ENCODE peak calls at places on chromosomes 2 and 18, in seven cellular contexts. G is A549, D is SK-N-SH, B is adipocyte, H is cardiac muscle cell, Z is K562, E is mucosa of descending colon. W is an unnamed sample.

GRCh38 chr2:37471994-37472393 is 127.6 kb downstream of the QPCT start:
- DNase-seq in D (no peak), E (no peak), Z (no peak), B (peak; percentile 89), G (peak; percentile 15), H (no peak), W (no peak)

GRCh38 chr2:15875969-15876705 is 64.2 kb upstream of the MYCN start:
- DNase-seq in H (no peak), Z (no peak), D (no peak), B (no peak), E (no peak), G (no peak), W (no peak)

GRCh38 chr2:72572501-72572900 is 253.3 kb downstream of the EXOC6B start:
- DNase-seq in Z (no peak), H (no peak), E (no peak), G (peak; percentile 77), B (peak; percentile 60), D (no peak), W (no peak)

GRCh38 chr2:68156419-68156818 is 1.3 kb upstream of the PNO1 start:
- DNase-seq in B (no peak), E (no peak), D (no peak), H (no peak), G (no peak), Z (no peak), W (no peak)

GRCh38 chr2:223786943-223787342 is 50.4 kb downstream of the AP1S3 start:
- DNase-seq in D (no peak), H (no peak), G (no peak), B (no peak), E (no peak), Z (no peak), W (no peak)

GRCh38 chr18:57802869-57803118 is 321 bp downstream of the ATP8B1 start:
- DNase-seq in Z (no peak), E (no peak), D (no peak), G (no peak), H (no peak), B (no peak), W (no peak)

GRCh38 chr2:6053711-6054393 is 361.7 kb downstream of the SOX11 start:
- DNase-seq in G (no peak), Z (no peak), H (no peak), E (no peak), B (no peak), D (no peak), W (no peak)

GRCh38 chr2:174023591-174024523 is 58.7 kb upstream of the SP3 start:
- DNase-seq in H (peak; percentile 92), D (peak; percentile 81), Z (peak; percentile 11), E (no peak), B (peak; percentile 74), G (peak; percentile 67), W (no peak)

GRCh38 chr2:134122610-134123009 is 131.3 kb upstream of the MGAT5 start:
- DNase-seq in B (no peak), E (no peak), H (peak; percentile 13), Z (no peak), D (no peak), G (no peak), W (no peak)

GRCh38 chr2:238107525-238108422 is 7.6 kb downstream of the ESPNL start:
- DNase-seq in D (peak; percentile 28), B (no peak), G (no peak), E (peak; percentile 66), H (no peak), Z (peak; percentile 30), W (peak; percentile 0)
- H3K9me3 ChIP-seq in D (peaks cover 8% of the 10 kb centered on the region), B (peaks cover 12% of the 10 kb centered on the region), G (peaks cover 10% of the 10 kb centered on the region), E (no peaks in the 10 kb centered on the region), H (no peaks in the 10 kb centered on the region), Z (no peaks in the 10 kb centered on the region), W (no peaks in the 10 kb centered on the region)

GRCh38 chr2:97918818-97919217 is 76.9 kb downstream of the TMEM131 start:
- DNase-seq in G (no peak), Z (no peak), B (no peak), E (no peak), H (no peak), D (no peak), W (no peak)
- H3K9me3 ChIP-seq in G (peaks cover 16% of the 10 kb centered on the region), Z (no peaks in the 10 kb centered on the region), B (peaks cover 4% of the 10 kb centered on the region), E (no peaks in the 10 kb centered on the region), H (no peaks in the 10 kb centered on the region), D (no peaks in the 10 kb centered on the region), W (no peaks in the 10 kb centered on the region)

DNA sequence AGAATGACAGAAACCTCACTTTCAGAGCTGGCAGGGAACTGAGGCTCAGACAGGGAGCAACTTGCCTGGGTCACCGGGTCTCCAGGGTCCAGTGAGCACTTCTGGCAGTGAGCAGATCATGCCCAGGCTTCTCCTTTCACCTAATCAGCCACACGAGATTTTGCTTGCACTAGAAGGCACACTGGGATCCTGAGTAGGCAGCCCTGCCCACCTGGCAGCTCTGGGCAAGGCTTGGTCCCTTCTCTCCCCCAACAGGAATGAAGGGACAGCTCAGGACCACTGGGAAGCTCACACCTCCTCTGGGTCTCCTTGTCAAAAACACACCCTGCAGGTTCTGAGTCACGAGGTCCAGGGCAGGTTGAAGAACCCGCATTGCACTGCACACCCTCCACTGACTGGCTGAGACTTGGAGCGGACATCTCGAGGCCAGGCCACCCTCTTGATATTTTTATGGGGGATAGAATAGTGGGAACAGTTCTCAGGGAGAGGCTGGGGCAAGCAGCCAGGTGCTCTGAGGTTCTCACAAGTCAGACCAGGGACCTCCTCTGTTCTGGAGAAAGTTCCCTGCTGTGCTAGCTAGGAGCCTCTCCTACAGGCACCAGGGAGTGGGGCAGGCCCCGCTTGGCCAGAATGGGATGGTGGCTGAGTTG is 5.7 kb downstream of the MAL start:
- DNase-seq in B (no peak), E (no peak), H (no peak), Z (no peak), G (no peak), D (no peak), W (no peak)
- H3K9me3 ChIP-seq in B (no peaks in the 10 kb centered on the region), E (no peaks in the 10 kb centered on the region), H (no peaks in the 10 kb centered on the region), Z (no peaks in the 10 kb centered on the region), G (no peaks in the 10 kb centered on the region), D (no peaks in the 10 kb centered on the region), W (no peaks in the 10 kb centered on the region)

GRCh38 chr2:34991508-34992274 is 1363.9 kb upstream of the CRIM1 start:
- DNase-seq in G (no peak), D (no peak), Z (no peak), B (no peak), H (no peak), E (no peak), W (no peak)
- H3K9me3 ChIP-seq in G (no peaks in the 10 kb centered on the region), D (no peaks in the 10 kb centered on the region), Z (no peaks in the 10 kb centered on the region), B (peaks cover 3% of the 10 kb centered on the region), H (no peaks in the 10 kb centered on the region), E (peaks cover 3% of the 10 kb centered on the region), W (no peaks in the 10 kb centered on the region)

DNA sequence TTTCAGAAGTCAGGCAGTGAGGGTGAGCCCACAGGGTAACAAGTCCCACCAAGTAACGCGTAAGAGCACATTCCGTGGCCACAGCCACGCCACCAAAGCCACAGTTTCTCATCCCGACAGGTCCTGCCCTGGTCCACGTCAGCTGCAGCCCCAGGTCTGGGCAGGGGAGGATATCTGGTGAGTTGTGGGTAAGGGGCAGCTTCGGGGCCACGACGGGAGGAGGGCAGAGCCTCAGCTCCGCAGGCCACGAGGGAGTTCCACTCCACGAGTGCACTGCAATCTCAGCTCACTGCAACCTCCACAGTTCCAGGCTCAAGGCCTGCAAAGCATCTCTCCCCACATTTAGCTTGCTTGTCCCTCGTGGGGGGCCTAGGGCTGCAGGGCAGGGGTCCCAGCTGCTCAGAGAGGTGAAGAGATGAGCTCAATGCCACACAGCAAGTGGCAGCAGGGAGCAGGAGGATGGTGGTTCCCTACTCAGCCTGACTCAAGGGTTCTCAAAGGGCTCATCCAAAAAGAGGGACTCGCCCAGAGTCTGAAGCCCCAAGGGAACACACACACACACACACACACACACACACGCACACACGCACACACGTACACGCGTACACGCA is 12.5 kb downstream of the SNORC start:
- DNase-seq in B (no peak), H (no peak), E (no peak), D (no peak), G (no peak), Z (no peak), W (no peak)
- H3K9me3 ChIP-seq in B (no peaks in the 10 kb centered on the region), H (no peaks in the 10 kb centered on the region), E (no peaks in the 10 kb centered on the region), D (no peaks in the 10 kb centered on the region), G (no peaks in the 10 kb centered on the region), Z (no peaks in the 10 kb centered on the region), W (no peaks in the 10 kb centered on the region)

GRCh38 chr2:11980809-11981208 is 234.4 kb downstream of the LPIN1 start:
- DNase-seq in H (no peak), B (peak; percentile 81), D (no peak), Z (no peak), G (no peak), E (no peak), W (no peak)

GRCh38 chr2:11975373-11975772 is 228.9 kb downstream of the LPIN1 start:
- DNase-seq in E (no peak), Z (no peak), B (no peak), D (no peak), G (no peak), H (no peak), W (no peak)

GRCh38 chr2:11974573-11974972 is 228.1 kb downstream of the LPIN1 start:
- DNase-seq in Z (no peak), E (no peak), G (no peak), H (no peak), B (no peak), D (no peak), W (no peak)

GRCh38 chr2:11976090-11976489 is 229.7 kb downstream of the LPIN1 start:
- DNase-seq in Z (no peak), D (no peak), H (no peak), G (no peak), E (no peak), B (no peak), W (no peak)

DNA sequence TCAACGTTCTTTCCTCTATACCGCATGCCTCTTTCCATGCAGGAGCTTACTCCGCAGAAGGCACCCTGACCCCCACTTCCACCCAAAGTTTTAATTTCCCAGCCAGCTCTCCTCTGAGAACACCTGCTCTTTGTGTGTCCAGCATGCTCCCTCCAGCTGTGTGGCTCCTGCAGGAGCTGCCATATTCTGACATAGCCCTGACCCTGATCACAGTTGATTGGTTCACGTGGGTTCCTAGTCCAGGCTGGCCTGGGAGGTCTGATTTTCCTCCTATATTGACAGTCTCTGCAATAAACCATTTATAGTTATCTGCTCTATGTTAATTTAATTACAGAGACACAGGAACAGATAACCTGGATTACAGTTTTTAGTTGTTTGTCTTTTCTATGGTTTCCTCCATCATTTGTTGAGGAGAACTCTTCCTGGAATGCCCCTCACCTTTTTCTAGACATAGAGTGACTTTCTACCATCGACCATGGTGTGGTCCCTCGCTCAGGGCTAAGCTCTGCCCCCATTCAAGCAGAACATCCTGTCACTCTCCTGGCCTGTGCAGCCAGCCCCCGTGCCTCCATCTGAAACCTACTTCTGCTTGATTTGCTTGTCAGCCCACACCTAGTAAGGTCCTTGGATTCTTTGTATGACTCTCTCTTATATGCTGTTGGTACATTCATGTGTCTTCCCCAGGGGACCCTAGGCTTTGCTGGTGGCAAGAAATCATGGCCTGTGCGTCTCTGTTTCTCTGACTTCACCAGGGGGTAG is 231.5 kb downstream of the LPIN1 start:
- DNase-seq in B (no peak), E (no peak), H (no peak), D (no peak), Z (no peak), G (no peak), W (no peak)
- H3K9me3 ChIP-seq in B (peaks cover 32% of the 10 kb centered on the region), E (peaks cover 4% of the 10 kb centered on the region), H (no peaks in the 10 kb centered on the region), D (peaks cover 13% of the 10 kb centered on the region), Z (peaks cover 10% of the 10 kb centered on the region), G (peaks cover 12% of the 10 kb centered on the region), W (no peaks in the 10 kb centered on the region)

W was measured in T-helper 17 cell.